ENCODE peak calls at places on chromosomes 6 and 20, in seven cellular contexts. K is thyroid gland, N is prostate gland, P is sigmoid colon, I is body of pancreas, O is endothelial cell of umbilical vein, Y is breast epithelium. H is an unnamed sample.

GRCh38 chr20:23889775-23890187 is 10.2 kb upstream of the CST5 start:
- DNase-seq in K (peak; percentile 48), N (peak; percentile 32), P (no peak), I (peak; percentile 59), O (peak; percentile 42), Y (no peak), H (peak; percentile 67)

GRCh38 chr20:13649548-13649947 is 10.8 kb upstream of the TASP1 start:
- DNase-seq in K (no peak), N (no peak), P (peak; percentile 76), I (no peak), O (no peak), Y (no peak), H (peak; percentile 37)

GRCh38 chr6:1763411-1763810 is 153.7 kb downstream of the FOXC1 start:
- DNase-seq in K (no peak), N (no peak), P (no peak), I (no peak), O (no peak), Y (no peak), H (no peak)

GRCh38 chr6:68726992-68727391 is 91.9 kb downstream of the ADGRB3 start:
- DNase-seq in K (no peak), N (no peak), P (no peak), I (no peak), O (no peak), Y (no peak), H (no peak)

GRCh38 chr6:96116674-96117073 is 100.9 kb downstream of the FUT9 start:
- DNase-seq in K (no peak), N (no peak), P (no peak), I (no peak), O (no peak), Y (no peak), H (no peak)

GRCh38 chr6:65937982-65938381 is 231.0 kb upstream of the EYS start:
- DNase-seq in K (no peak), N (no peak), P (no peak), I (peak; percentile 14), O (no peak), Y (no peak), H (peak; percentile 89)

GRCh38 chr20:61459705-61460104 is 207.6 kb downstream of the CDH4 start:
- DNase-seq in K (no peak), N (no peak), P (no peak), I (no peak), O (no peak), Y (no peak), H (no peak)

GRCh38 chr6:82270791-82271392 is 23.3 kb upstream of the IBTK start:
- DNase-seq in K (no peak), N (no peak), P (no peak), I (no peak), O (peak; percentile 32), Y (no peak), H (no peak)

GRCh38 chr6:56683882-56684281 is 41.2 kb upstream of the DST start:
- DNase-seq in K (no peak), N (peak; percentile 51), P (no peak), I (peak; percentile 45), O (peak; percentile 46), Y (no peak), H (no peak)

GRCh38 chr6:25068866-25069265 is 133.1 kb upstream of the RIPOR2 start:
- DNase-seq in K (no peak), N (no peak), P (no peak), I (no peak), O (no peak), Y (no peak), H (no peak)

GRCh38 chr6:167993169-167993568 is 4.3 kb upstream of the KIF25 start:
- DNase-seq in K (no peak), N (no peak), P (no peak), I (no peak), O (peak; percentile 86), Y (no peak), H (no peak)
- TF ChIP-seq POLR2A in K (no peak), N (no peak), P (no peak), I (no peak), O (no peak), Y (no peak), H (no peak)

GRCh38 chr20:17808357-17808756 is 108.6 kb downstream of the BANF2 start:
- DNase-seq in K (peak; percentile 48), N (no peak), P (peak; percentile 87), I (peak; percentile 60), O (peak; percentile 53), Y (no peak), H (peak; percentile 61)
- H3K4me3 ChIP-seq in K (no peak overlapping the region), N (no peak overlapping the region), P (no peak overlapping the region), I (no peak overlapping the region), O (no peak overlapping the region), Y (no peak overlapping the region), H (no peak overlapping the region)

GRCh38 chr6:107323133-107323785 is 136.1 kb downstream of the PDSS2 start:
- DNase-seq in K (no peak), N (no peak), P (no peak), I (no peak), O (peak; percentile 13), Y (no peak), H (no peak)
- TF ChIP-seq POLR2A in K (no peak), N (no peak), P (no peak), I (no peak), O (no peak), Y (no peak), H (no peak)

GRCh38 chr6:77467038-77467437 is 3.7 kb upstream of the HTR1B start:
- DNase-seq in K (no peak), N (peak; percentile 56), P (no peak), I (no peak), O (no peak), Y (no peak), H (peak; percentile 34)
- H3K4me3 ChIP-seq in K (peak overlapping the region; percentile 87), N (peak overlapping the region; percentile 27), P (peak overlapping the region; percentile 55), I (no peak overlapping the region), O (no peak overlapping the region), Y (peak overlapping the region; percentile 43), H (peak overlapping the region; percentile 53)